ENCODE peak calls at places on chromosomes 1 and 21, in eight cellular contexts. J is stimulated activated CD8-positive, alpha-beta memory T cell treated with anti-CD3 and anti-CD28 coated beads, Interleukin-7, amount 100 ng/mL, for 1 hour; E is NCI-H1417; Y is activated CD4-positive, alpha-beta memory T cell treated with anti-CD3 and anti-CD28 coated beads, Interleukin-2, amount 10 ng/mL, durations not matched to agents 7 days and 5 days; P is endodermal cell; S is coronary artery; L is posterior vena cava; U is stimulated activated effector memory CD8-positive, alpha-beta T cell treated with anti-CD3 and anti-CD28 coated beads, Interleukin-12 subunit alpha, Interleukin-12 subunit beta, amount 100 ng/mL, for 72 hours. M is an unnamed sample.

GRCh38 chr1:84675106-84675505 is 15.2 kb downstream of the SSX2IP start:
- DNase-seq in L (no peak), J (no peak), Y (no peak), P (no peak), U (no peak), S (no peak), E (no peak), M (no peak)

GRCh38 chr1:229258031-229258850 is 12.7 kb upstream of the RAB4A start:
- DNase-seq in U (peak), J (peak), E (peak), Y (peak), S (no peak), L (no peak), P (peak), M (peak)

GRCh38 chr1:223748773-223749733 is 36.7 kb downstream of the CAPN2 start:
- DNase-seq in U (peak), J (peak), Y (peak), P (peak), E (peak), L (peak), S (peak), M (peak)

GRCh38 chr1:43668956-43669355 is 19.0 kb downstream of the KDM4A start:
- DNase-seq in P (no peak), J (no peak), E (no peak), U (no peak), S (no peak), Y (no peak), L (no peak), M (no peak)

GRCh38 chr1:152047607-152047953 is 10.8 kb upstream of the S100A11 start:
- DNase-seq in Y (no peak), P (no peak), E (no peak), L (peak), S (peak), U (no peak), J (no peak), M (no peak)

GRCh38 chr1:233668146-233668724 is 54.3 kb downstream of the KCNK1 start:
- DNase-seq in J (no peak), U (no peak), E (no peak), Y (no peak), S (no peak), P (no peak), L (no peak), M (no peak)

GRCh38 chr1:85554630-85555327 is 25.8 kb upstream of the CCN1 start:
- DNase-seq in J (no peak), L (no peak), U (no peak), P (no peak), Y (no peak), S (no peak), E (no peak), M (no peak)

GRCh38 chr21:46307625-46308024 is 16.0 kb downstream of the C21orf58 start:
- DNase-seq in E (no peak), U (no peak), S (no peak), L (no peak), J (no peak), P (no peak), Y (no peak), M (no peak)

GRCh38 chr1:8671313-8671917 is 146.0 kb downstream of the RERE start:
- DNase-seq in E (peak), L (no peak), U (no peak), Y (no peak), J (no peak), S (no peak), P (no peak), M (no peak)

GRCh38 chr1:70364439-70364838 is 9.9 kb upstream of the ANKRD13C start:
- DNase-seq in P (no peak), U (no peak), Y (no peak), J (no peak), L (no peak), E (no peak), S (no peak), M (no peak)

GRCh38 chr1:64042331-64043100 is 160.9 kb upstream of the UBE2U start:
- DNase-seq in L (no peak), J (no peak), S (no peak), P (no peak), E (no peak), Y (no peak), U (no peak), M (no peak)

GRCh38 chr1:23554481-23555224 is 4.6 kb downstream of the ID3 start:
- DNase-seq in E (peak), S (peak), L (peak), U (peak), P (peak), Y (peak), J (peak), M (peak)

GRCh38 chr1:76640092-76640491 is 227.2 kb upstream of the ST6GALNAC5 start:
- DNase-seq in E (no peak), S (no peak), U (no peak), L (no peak), Y (no peak), P (no peak), J (no peak), M (no peak)

GRCh38 chr1:228005511-228006033 is 1.2 kb upstream of the WNT3A start:
- DNase-seq in L (peak), P (no peak), E (no peak), Y (peak), S (peak), U (peak), J (no peak), M (no peak)

GRCh38 chr1:47471163-47471562 is 33.3 kb downstream of the FOXD2 start:
- DNase-seq in J (no peak), E (no peak), L (peak), P (no peak), Y (no peak), S (no peak), U (no peak), M (no peak)

GRCh38 chr1:37602750-37603694 is 7.3 kb upstream of the GNL2 start:
- DNase-seq in S (no peak), Y (peak), J (no peak), U (no peak), E (peak), L (no peak), P (peak), M (no peak)

GRCh38 chr1:4729108-4729506 is 74.7 kb downstream of the AJAP1 start:
- DNase-seq in S (no peak), P (no peak), Y (no peak), E (no peak), J (no peak), L (no peak), U (no peak), M (no peak)

GRCh38 chr1:9676815-9677393 is 25.4 kb downstream of the PIK3CD start:
- DNase-seq in P (peak), J (no peak), U (no peak), L (no peak), Y (no peak), E (no peak), S (no peak), M (no peak)

M was measured in posterior cingulate gyrus.